ENCODE peak calls at places on chromosome 14, in nine cellular contexts. A is MM.1S, K is HCT116, S is HepG2, C is neuronal stem cell, W is IMR-90, U is SK-N-MC, E is fibroblast of lung, R is Karpas-422. I is an unnamed sample.

GRCh38 chr14:65224799-65225198 is 122.5 kb upstream of the MAX start:
- DNase-seq in A (no peak), R (no peak), E (no peak), C (no peak), S (no peak), K (no peak), W (no peak), U (no peak), I (no peak)

GRCh38 chr14:77849711-77850110 is 49.8 kb downstream of the ADCK1 start:
- DNase-seq in W (peak), E (peak), K (peak), A (no peak), R (no peak), C (no peak), U (no peak), S (no peak), I (no peak)

GRCh38 chr14:59248170-59248569 is 59.7 kb downstream of the DAAM1 start:
- DNase-seq in W (no peak), C (no peak), S (no peak), K (no peak), U (no peak), A (no peak), R (no peak), E (no peak), I (no peak)

GRCh38 chr14:100691395-100692025 is 35.2 kb upstream of the DLK1 start:
- DNase-seq in U (no peak), R (no peak), A (no peak), E (no peak), W (no peak), K (no peak), S (no peak), C (no peak), I (no peak)

GRCh38 chr14:31834616-31835015 is 242.5 kb upstream of the ARHGAP5 start:
- DNase-seq in K (no peak), W (peak), U (no peak), A (no peak), C (no peak), R (no peak), E (peak), S (peak), I (no peak)

GRCh38 chr14:36509056-36509917 is 10.7 kb downstream of the NKX2-1 start:
- DNase-seq in E (no peak), U (no peak), A (no peak), S (no peak), W (no peak), K (no peak), C (no peak), R (no peak), I (no peak)

GRCh38 chr14:22410497-22410896 is 178.5 kb downstream of the DAD1 start:
- DNase-seq in E (peak), W (no peak), K (no peak), R (no peak), A (no peak), S (no peak), U (no peak), C (no peak), I (no peak)

GRCh38 chr14:60153996-60154395 is 11.2 kb downstream of the DHRS7 start:
- DNase-seq in W (no peak), K (no peak), A (no peak), C (no peak), U (no peak), E (no peak), S (no peak), R (no peak), I (no peak)

GRCh38 chr14:72892103-72892878 is 1.6 kb downstream of the DPF3 start:
- DNase-seq in U (no peak), S (no peak), E (peak), A (peak), K (no peak), C (no peak), R (peak), W (peak), I (peak)

GRCh38 chr14:103699901-103700752 is 15.1 kb downstream of the XRCC3 start:
- DNase-seq in A (no peak), U (no peak), C (no peak), E (no peak), R (no peak), S (no peak), W (no peak), K (no peak), I (no peak)

GRCh38 chr14:96698846-96699543 is 98.2 kb upstream of the VRK1 start:
- DNase-seq in W (no peak), K (no peak), E (no peak), C (no peak), S (no peak), U (no peak), R (peak), A (no peak), I (no peak)

GRCh38 chr14:75454963-75455546 is 27.2 kb downstream of the JDP2 start:
- DNase-seq in U (no peak), K (no peak), E (peak), A (no peak), W (peak), C (no peak), R (no peak), S (peak), I (no peak)

GRCh38 chr14:105525326-105525725 is 1.1 kb upstream of the TMEM121 start:
- DNase-seq in A (no peak), W (no peak), S (no peak), U (no peak), C (no peak), R (no peak), E (no peak), K (no peak), I (no peak)

GRCh38 chr14:74792249-74793039 is 29.3 kb downstream of the YLPM1 start:
- DNase-seq in U (no peak), S (no peak), A (no peak), W (peak), R (no peak), C (no peak), E (peak), K (no peak), I (no peak)

GRCh38 chr14:75268638-75269550 is 9.7 kb upstream of the FOS start:
- DNase-seq in C (no peak), U (no peak), R (no peak), A (no peak), E (no peak), S (no peak), K (no peak), W (no peak), I (no peak)

GRCh38 chr14:92510972-92511371 is 2.6 kb upstream of the RIN3 start:
- DNase-seq in K (peak), C (no peak), R (no peak), S (peak), E (no peak), A (no peak), U (no peak), W (no peak), I (no peak)

GRCh38 chr14:92512807-92513203 is 776 bp upstream of the RIN3 start:
- DNase-seq in C (no peak), E (no peak), A (no peak), R (no peak), W (no peak), U (no peak), K (no peak), S (no peak), I (no peak)

GRCh38 chr14:92513966-92514843 is 624 bp downstream of the RIN3 start:
- DNase-seq in E (peak), K (no peak), U (no peak), R (no peak), W (peak), S (peak), C (no peak), A (no peak), I (peak)

GRCh38 chr14:92513204-92513965 is at the start of gene RIN3:
- DNase-seq in S (peak), R (no peak), A (no peak), U (no peak), E (peak), C (peak), K (no peak), W (peak), I (peak)

DNA sequence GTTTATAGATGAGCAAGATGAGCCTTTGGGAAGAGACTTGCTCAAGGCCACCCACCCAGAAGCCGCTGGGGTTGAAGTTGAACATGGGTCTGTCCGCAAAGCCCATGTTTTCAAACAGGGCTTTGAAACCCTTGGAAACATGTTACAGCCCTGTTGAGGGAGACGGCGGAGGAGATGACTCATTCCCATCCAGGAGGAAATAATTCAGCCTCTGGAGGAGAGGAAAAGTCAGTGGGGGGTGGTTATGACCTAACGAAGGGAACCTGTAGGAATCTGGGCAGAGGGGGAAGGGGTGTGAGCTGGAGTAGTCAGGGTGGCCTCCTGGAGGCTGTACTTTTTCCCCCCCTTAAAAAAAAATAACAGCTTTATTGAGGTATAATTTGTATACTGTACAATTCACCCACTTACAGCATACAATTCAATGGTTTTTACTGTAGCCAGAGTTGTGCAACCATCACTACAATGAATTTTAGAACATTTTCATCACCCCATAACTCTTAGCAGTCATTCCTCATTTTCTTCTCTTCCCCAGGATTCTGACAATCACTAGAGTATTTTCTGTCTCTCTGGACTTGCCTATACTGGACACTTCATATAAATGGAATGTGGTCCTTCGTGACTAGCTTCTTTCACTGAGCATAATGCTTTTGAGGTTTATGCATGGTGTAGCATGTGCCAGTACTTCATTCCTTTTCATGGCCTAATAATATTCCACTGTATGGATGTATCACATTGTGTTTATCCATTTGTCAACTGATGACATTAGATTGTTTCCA is 1.9 kb upstream of the RIN3 start:
- DNase-seq in S (no peak), C (no peak), W (peak), K (peak), A (no peak), U (peak), R (no peak), E (peak), I (peak)
- H3K4me3 ChIP-seq in S (no peak), C (no peak), W (no peak), K (peak), A (no peak), U (no peak), R (no peak), E (no peak), I (no peak)

DNA sequence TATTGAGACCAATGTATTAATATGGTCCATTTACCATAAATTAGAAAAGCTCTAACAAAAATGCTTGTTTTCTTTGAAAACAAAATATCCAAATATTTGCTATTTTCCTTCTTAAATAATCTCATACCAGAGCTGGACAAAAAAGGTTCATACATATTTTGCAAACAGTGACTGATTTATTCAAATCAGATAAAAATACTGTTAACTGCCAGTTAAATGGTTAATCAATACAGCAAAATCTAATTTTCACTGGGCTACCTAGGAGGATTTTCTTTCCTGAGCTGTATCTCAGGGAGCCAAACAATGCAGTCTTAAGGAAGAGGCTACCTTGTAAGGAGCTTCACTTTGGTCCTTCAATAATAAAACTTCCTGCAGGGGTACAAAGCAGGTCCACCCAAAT is 2.0 kb downstream of the FERMT2 start:
- DNase-seq in W (no peak), S (no peak), C (no peak), R (no peak), A (no peak), K (no peak), E (no peak), U (no peak), I (no peak)
- H3K9ac ChIP-seq in W (peak), S (peak), C (no peak), R (no peak), A (no peak), K (no peak), E (no peak), U (no peak), I (no peak)

GRCh38 chr14:93893550-93894329 is 33.4 kb upstream of the FAM181A start:
- DNase-seq in K (no peak), W (no peak), E (no peak), U (no peak), C (peak), S (no peak), R (no peak), A (no peak), I (no peak)

GRCh38 chr14:93898081-93898611 is 29.0 kb upstream of the FAM181A start:
- DNase-seq in A (no peak), K (no peak), E (no peak), U (no peak), R (no peak), S (peak), W (no peak), C (no peak), I (no peak)

GRCh38 chr14:93894992-93895391 is 32.2 kb upstream of the FAM181A start:
- DNase-seq in W (no peak), C (peak), K (no peak), R (no peak), U (no peak), E (no peak), S (no peak), A (no peak), I (no peak)

GRCh38 chr14:93898731-93899130 is 28.4 kb upstream of the FAM181A start:
- DNase-seq in S (no peak), U (no peak), E (no peak), K (no peak), R (no peak), C (no peak), A (no peak), W (no peak), I (no peak)

GRCh38 chr14:93897476-93897845 is 29.7 kb upstream of the FAM181A start:
- DNase-seq in W (no peak), K (no peak), U (no peak), S (no peak), E (no peak), A (no peak), C (no peak), R (no peak), I (no peak)
- H3K4me3 ChIP-seq in W (no peak), K (no peak), U (no peak), S (no peak), E (no peak), A (no peak), C (no peak), R (no peak), I (no peak)

GRCh38 chr14:88129306-88130056 is 124.5 kb downstream of the GPR65 start:
- DNase-seq in K (no peak), A (no peak), W (peak), E (peak), C (no peak), R (peak), U (no peak), S (no peak), I (no peak)
- H3K9ac ChIP-seq in K (no peak), A (no peak), W (no peak), E (no peak), C (no peak), R (no peak), U (no peak), S (no peak), I (no peak)

DNA sequence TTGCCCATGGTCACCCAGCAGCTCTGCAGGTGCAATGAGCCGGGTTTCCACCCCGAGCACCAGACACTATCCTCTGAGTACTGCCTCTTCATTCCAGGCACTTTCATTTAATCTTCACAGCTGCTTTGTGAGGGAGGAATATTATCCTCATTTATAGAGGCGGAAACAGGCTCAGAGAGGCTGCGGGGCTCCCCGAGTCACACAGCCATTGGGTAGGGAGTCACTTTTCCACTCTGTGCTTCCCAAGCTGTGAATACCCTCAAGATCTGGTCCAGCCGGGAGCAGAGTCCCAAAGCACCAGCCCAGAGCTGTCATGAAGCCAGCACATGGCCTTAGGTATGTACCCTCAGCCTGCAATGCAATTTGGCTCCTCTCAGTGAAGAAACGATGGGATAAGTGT is 51.7 kb upstream of the RIN3 start:
- DNase-seq in U (no peak), A (no peak), W (no peak), C (no peak), R (no peak), S (no peak), E (no peak), K (no peak), I (no peak)
- H3K4me3 ChIP-seq in U (no peak), A (no peak), W (no peak), C (no peak), R (no peak), S (no peak), E (no peak), K (no peak), I (no peak)

DNA sequence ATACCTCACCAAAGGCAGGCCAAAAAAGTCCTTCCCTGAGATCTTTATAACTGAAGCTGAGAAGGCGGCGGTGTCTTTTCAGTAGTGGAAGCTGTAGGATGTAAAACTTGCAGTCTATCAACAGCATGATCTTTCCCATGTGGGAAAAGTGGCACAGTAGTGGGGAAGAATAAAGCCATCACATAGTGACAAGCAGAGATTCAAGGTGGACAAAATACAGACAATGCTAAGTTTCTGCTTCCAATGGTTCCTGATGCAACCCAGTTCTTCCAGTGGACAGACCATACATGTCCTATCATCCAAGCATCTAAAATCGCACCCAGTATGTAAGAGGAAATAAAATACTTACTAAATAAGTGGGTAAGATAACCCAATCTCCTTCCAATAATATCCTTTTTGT is 4.1 kb downstream of the RPS6KA5 start:
- DNase-seq in E (no peak), C (no peak), A (no peak), R (no peak), U (no peak), K (no peak), W (no peak), S (no peak), I (no peak)
- H3K9ac ChIP-seq in E (no peak), C (no peak), A (no peak), R (no peak), U (no peak), K (no peak), W (no peak), S (no peak), I (no peak)

I was measured in colonic mucosa.